ENCODE peak calls at places on chromosomes 13 and 19, in six cellular contexts. X is heart right ventricle; T is right cardiac atrium; L is HCT116; H is T-cell; V is activated CD8-positive, alpha-beta T cell treated with anti-CD3 and anti-CD28 coated beads, Interleukin-2, amount 10 ng/mL, durations not matched to agents 7 days and 5 days. R is an unnamed sample.

GRCh38 chr13:114099918-114100445 is 32.4 kb downstream of the RASA3 start:
- ATAC-seq in X (no peak), T (no peak), L (peak; percentile 71), H (peak; percentile 19), V (no peak), R (no peak)

GRCh38 chr13:44523176-44524017 is 52.7 kb downstream of the TSC22D1 start:
- ATAC-seq in X (no peak), T (peak; percentile 32), L (peak; percentile 84), H (no peak), V (no peak), R (peak; percentile 63)

GRCh38 chr19:50718255-50719118 is 1.1 kb downstream of the SHANK1 start:
- ATAC-seq in X (no peak), T (no peak), L (peak; percentile 60), H (peak; percentile 21), V (no peak), R (no peak)

GRCh38 chr19:31350693-31351211 is 1.5 kb upstream of the TSHZ3 start:
- ATAC-seq in X (peak; percentile 28), T (peak; percentile 41), L (no peak), H (peak; percentile 8), V (peak; percentile 18), R (peak; percentile 47)

GRCh38 chr19:16024266-16025107 is 51.8 kb upstream of the TPM4 start:
- ATAC-seq in X (no peak), T (no peak), L (no peak), H (no peak), V (no peak), R (no peak)

GRCh38 chr19:5138606-5139594 is 170.0 kb downstream of the KDM4B start:
- ATAC-seq in X (peak; percentile 62), T (peak; percentile 68), L (no peak), H (peak; percentile 89), V (peak; percentile 75), R (peak; percentile 91)

GRCh38 chr19:6714749-6715555 is 5.5 kb downstream of the C3 start:
- ATAC-seq in X (no peak), T (no peak), L (no peak), H (no peak), V (no peak), R (no peak)

GRCh38 chr13:99374994-99375805 is 68.0 kb upstream of the GPR183 start:
- ATAC-seq in X (peak; percentile 38), T (peak; percentile 49), L (no peak), H (peak; percentile 71), V (peak; percentile 37), R (no peak)

GRCh38 chr19:47633516-47633915 is 24.6 kb downstream of the BICRA start:
- ATAC-seq in X (no peak), T (no peak), L (peak; percentile 83), H (no peak), V (no peak), R (no peak)

GRCh38 chr13:29379281-29379680 is 216.2 kb downstream of the SLC7A1 start:
- ATAC-seq in X (no peak), T (peak; percentile 13), L (peak; percentile 67), H (no peak), V (no peak), R (no peak)

GRCh38 chr19:17966497-17967257 is at the start of gene KCNN1:
- ATAC-seq in X (no peak), T (no peak), L (peak; percentile 52), H (no peak), V (no peak), R (no peak)

GRCh38 chr13:30991922-30992321 is 59.5 kb downstream of the TEX26 start:
- ATAC-seq in X (no peak), T (no peak), L (no peak), H (no peak), V (no peak), R (no peak)

R was measured in activated T-helper 17 cell treated with anti-CD3 and anti-CD28 coated beads, Interleukin-2, amount 50 U/mL, for 72 hours.